ENCODE peak calls at places on chromosomes 3 and 15, in seven cellular contexts. L is H1, Y is IMR-90, A is neuronal stem cell, P is trophoblast cell, R is mesenchymal stem cell, U is H9. W is an unnamed sample.

GRCh38 chr3:61439116-61439459 is 122.3 kb upstream of the PTPRG start:
- DNase-seq in L (no peak), Y (no peak), A (no peak), P (no peak), R (no peak), U (no peak), W (no peak)

GRCh38 chr3:72997421-72997961 is 880 bp downstream of the PPP4R2 start:
- DNase-seq in L (no peak), Y (peak; percentile 64), A (peak; percentile 30), P (peak; percentile 24), R (peak; percentile 86), U (no peak), W (peak; percentile 87)

GRCh38 chr15:99536422-99537033 is 29.3 kb upstream of the MEF2A start:
- DNase-seq in L (no peak), Y (peak; percentile 65), A (no peak), P (no peak), R (peak; percentile 87), U (no peak), W (no peak)

GRCh38 chr3:73148653-73149052 is 87.2 kb downstream of the EBLN2 start:
- DNase-seq in L (no peak), Y (no peak), A (no peak), P (no peak), R (no peak), U (no peak), W (no peak)

GRCh38 chr3:80997622-80998021 is 763.8 kb downstream of the GBE1 start:
- DNase-seq in L (no peak), Y (no peak), A (no peak), P (no peak), R (no peak), U (no peak), W (peak; percentile 2)

GRCh38 chr3:149278911-149279310 is 54.5 kb downstream of the TM4SF18 start:
- DNase-seq in L (no peak), Y (no peak), A (no peak), P (no peak), R (peak; percentile 36), U (no peak), W (no peak)

GRCh38 chr15:51121631-51122225 is 27.0 kb upstream of the TNFAIP8L3 start:
- DNase-seq in L (no peak), Y (no peak), A (no peak), P (no peak), R (no peak), U (no peak), W (no peak)

GRCh38 chr3:77081240-77081661 is 41.4 kb downstream of the ROBO2 start:
- DNase-seq in L (no peak), Y (peak; percentile 67), A (no peak), P (no peak), R (no peak), U (no peak), W (no peak)

GRCh38 chr3:61605589-61606175 is 44.3 kb downstream of the PTPRG start:
- DNase-seq in L (no peak), Y (no peak), A (no peak), P (no peak), R (no peak), U (no peak), W (no peak)

GRCh38 chr3:17967111-17967510 is 224.7 kb upstream of the TBC1D5 start:
- DNase-seq in L (no peak), Y (no peak), A (no peak), P (no peak), R (no peak), U (no peak), W (no peak)

GRCh38 chr3:128378631-128379347 is 87.9 kb downstream of the DNAJB8 start:
- DNase-seq in L (no peak), Y (peak; percentile 85), A (no peak), P (no peak), R (peak; percentile 92), U (no peak), W (no peak)

GRCh38 chr3:188559069-188559410 is 405.1 kb downstream of the LPP start:
- DNase-seq in L (no peak), Y (no peak), A (no peak), P (no peak), R (no peak), U (no peak), W (no peak)

GRCh38 chr3:94069242-94069813 is 6.5 kb downstream of the NSUN3 start:
- DNase-seq in L (no peak), Y (peak; percentile 39), A (no peak), P (no peak), R (peak; percentile 40), U (no peak), W (no peak)

GRCh38 chr3:64254443-64254842 is 29.2 kb upstream of the PRICKLE2 start:
- DNase-seq in L (no peak), Y (no peak), A (no peak), P (no peak), R (no peak), U (no peak), W (no peak)

GRCh38 chr15:77768107-77768506 is 135.4 kb upstream of the LINGO1 start:
- DNase-seq in L (no peak), Y (no peak), A (no peak), P (no peak), R (no peak), U (peak; percentile 62), W (no peak)

GRCh38 chr3:191005790-191006189 is 143.3 kb upstream of the GMNC start:
- DNase-seq in L (peak; percentile 34), Y (no peak), A (peak; percentile 36), P (no peak), R (no peak), U (peak; percentile 39), W (peak; percentile 80)

GRCh38 chr15:90201944-90202375 is 830 bp downstream of the SEMA4B start:
- DNase-seq in L (no peak), Y (no peak), A (peak; percentile 31), P (no peak), R (peak; percentile 41), U (no peak), W (peak; percentile 19)

GRCh38 chr3:48504051-48504946 is at the start of gene SHISA5:
- DNase-seq in L (no peak), Y (peak; percentile 58), A (peak; percentile 46), P (peak; percentile 34), R (peak; percentile 61), U (peak; percentile 61), W (peak; percentile 61)

GRCh38 chr15:93072440-93073394 is 16.3 kb downstream of the RGMA start:
- DNase-seq in L (no peak), Y (peak; percentile 23), A (peak; percentile 87), P (peak; percentile 46), R (peak; percentile 46), U (peak; percentile 86), W (peak; percentile 79)

GRCh38 chr3:15443826-15444524 is 16.6 kb downstream of the EAF1 start:
- DNase-seq in L (no peak), Y (peak; percentile 25), A (no peak), P (no peak), R (peak; percentile 23), U (no peak), W (no peak)

GRCh38 chr15:30783019-30783418 is 120.7 kb upstream of the FAN1 start:
- DNase-seq in L (no peak), Y (no peak), A (no peak), P (no peak), R (no peak), U (no peak), W (no peak)

GRCh38 chr15:71708741-71709140 is 101.6 kb upstream of the NR2E3 start:
- DNase-seq in L (no peak), Y (peak; percentile 40), A (no peak), P (no peak), R (no peak), U (no peak), W (no peak)

GRCh38 chr3:38724392-38724736 is 74.9 kb upstream of the SCN5A start:
- DNase-seq in L (no peak), Y (no peak), A (no peak), P (no peak), R (no peak), U (no peak), W (no peak)

GRCh38 chr3:56919137-56919796 is 117.5 kb upstream of the ARHGEF3 start:
- DNase-seq in L (no peak), Y (no peak), A (no peak), P (no peak), R (no peak), U (no peak), W (no peak)

GRCh38 chr15:87609474-87609873 is 647.1 kb downstream of the NTRK3 start:
- DNase-seq in L (no peak), Y (peak; percentile 88), A (no peak), P (no peak), R (peak; percentile 96), U (no peak), W (no peak)

GRCh38 chr15:42285042-42285441 is 11.8 kb upstream of the TMEM87A start:
- DNase-seq in L (no peak), Y (no peak), A (no peak), P (no peak), R (peak; percentile 34), U (no peak), W (no peak)

GRCh38 chr3:140863481-140864084 is 78.1 kb upstream of the SLC25A36 start:
- DNase-seq in L (peak; percentile 23), Y (peak; percentile 39), A (peak; percentile 66), P (peak; percentile 40), R (peak; percentile 55), U (peak; percentile 52), W (peak; percentile 72)

GRCh38 chr15:73598540-73599195 is 34.5 kb downstream of the NPTN start:
- DNase-seq in L (no peak), Y (peak; percentile 35), A (no peak), P (no peak), R (peak; percentile 29), U (no peak), W (no peak)
- H3K23ac ChIP-seq in L (no peak overlapping the region), Y (no peak overlapping the region), A (no peak overlapping the region), P (no peak overlapping the region), R (no peak overlapping the region), U (no peak overlapping the region), W (no peak overlapping the region)

GRCh38 chr15:69801132-69801531 is 296.6 kb downstream of the TLE3 start:
- DNase-seq in L (no peak), Y (no peak), A (no peak), P (no peak), R (no peak), U (no peak), W (no peak)
- H3K23ac ChIP-seq in L (no peak overlapping the region), Y (no peak overlapping the region), A (no peak overlapping the region), P (no peak overlapping the region), R (no peak overlapping the region), U (no peak overlapping the region), W (no peak overlapping the region)

DNA sequence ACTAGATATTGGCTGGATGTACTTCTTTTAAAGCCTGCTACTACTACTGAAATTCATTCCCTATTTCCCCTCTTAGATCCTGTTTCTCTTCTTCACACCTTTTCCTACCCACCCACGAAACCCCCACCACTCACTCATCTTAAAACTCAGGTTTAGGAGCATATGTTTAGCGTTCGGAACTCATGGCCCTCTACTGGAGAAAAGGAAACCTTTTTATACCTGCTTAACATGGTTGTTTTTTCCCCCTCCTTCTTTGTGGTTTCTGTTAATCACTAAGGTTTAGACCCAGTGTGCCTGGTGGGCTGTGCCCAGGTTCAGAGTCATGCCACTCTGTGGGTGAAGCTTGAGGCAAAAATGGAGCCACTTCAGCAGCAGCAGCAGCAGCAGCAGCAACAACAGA is 2.6 kb downstream of the ARID3B start:
- DNase-seq in L (no peak), Y (no peak), A (no peak), P (no peak), R (no peak), U (no peak), W (no peak)
- H3K23ac ChIP-seq in L (no peak overlapping the region), Y (no peak overlapping the region), A (no peak overlapping the region), P (no peak overlapping the region), R (no peak overlapping the region), U (no peak overlapping the region), W (no peak overlapping the region)

DNA sequence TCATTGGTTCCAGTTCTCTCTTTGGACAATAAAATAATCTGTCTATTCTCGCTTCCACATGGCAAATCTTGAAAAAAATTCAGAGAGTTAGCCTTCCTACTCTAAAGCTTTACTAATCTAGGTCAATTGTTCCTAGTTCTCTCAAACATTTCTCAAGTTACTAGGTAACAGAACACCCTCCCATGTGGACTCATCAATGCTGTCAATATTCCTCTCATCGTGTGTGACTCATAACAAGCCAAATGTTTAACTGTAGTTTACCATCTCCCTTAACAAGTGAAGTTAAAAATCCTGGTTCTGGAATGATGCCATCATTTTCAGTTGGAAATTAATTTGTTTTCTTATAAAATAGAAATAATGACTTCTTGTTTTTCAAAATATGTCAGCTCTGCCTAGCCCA is 438.6 kb downstream of the ROBO1 start:
- DNase-seq in L (no peak), Y (peak; percentile 35), A (no peak), P (no peak), R (no peak), U (no peak), W (peak; percentile 37)
- H3K23ac ChIP-seq in L (no peak overlapping the region), Y (no peak overlapping the region), A (no peak overlapping the region), P (no peak overlapping the region), R (no peak overlapping the region), U (no peak overlapping the region), W (no peak overlapping the region)